ENCODE peak calls at places on chromosomes 4 and X, in seven cellular contexts. N is GM12892; H is coronary artery; B is GM19239; D is psoas muscle; I is H54; T is stimulated activated CD4-positive, alpha-beta T cell treated with anti-CD3 and anti-CD28 coated beads, Interleukin-4, amount 100 ng/mL, for 24 hours. U is an unnamed sample.
A peak's percentile ranks its signal among the peaks of the same experiment; 100 is the strongest.

GRCh38 chrX:129872524-129872923 is 28.8 kb upstream of the ZDHHC9 start:
- DNase-seq in H (no peak), I (no peak), T (no peak), B (no peak), N (no peak), D (no peak), U (no peak)

GRCh38 chr4:187603093-187603395 is 392.5 kb upstream of the ZFP42 start:
- DNase-seq in B (no peak), T (no peak), I (no peak), D (no peak), H (no peak), N (no peak), U (no peak)

GRCh38 chr4:40621592-40622512 is 7.8 kb downstream of the RBM47 start:
- DNase-seq in N (no peak), I (peak; percentile 34), D (peak; percentile 78), B (no peak), T (no peak), H (no peak), U (peak; percentile 56)

GRCh38 chr4:81452452-81453011 is 19.2 kb downstream of the RASGEF1B start:
- DNase-seq in N (no peak), I (no peak), D (no peak), B (no peak), H (no peak), T (no peak), U (no peak)

GRCh38 chr4:162841769-162842168 is 324.9 kb downstream of the NAF1 start:
- DNase-seq in I (no peak), H (no peak), T (no peak), B (no peak), N (no peak), D (no peak), U (no peak)

GRCh38 chr4:77579406-77580076 is 26.1 kb upstream of the CXCL13 start:
- DNase-seq in N (no peak), T (no peak), D (no peak), B (no peak), H (no peak), I (peak; percentile 38), U (no peak)

GRCh38 chr4:145935253-145936141 is 3.1 kb downstream of the ZNF827 start:
- DNase-seq in N (peak; percentile 38), I (no peak), H (no peak), D (peak; percentile 60), T (no peak), B (peak; percentile 36), U (peak; percentile 57)

GRCh38 chrX:29693912-29694311 is 521.5 kb upstream of the MAGEB2 start:
- DNase-seq in D (no peak), H (no peak), N (no peak), T (no peak), B (no peak), I (no peak), U (no peak)

GRCh38 chrX:79630033-79631009 is 263.2 kb upstream of the ITM2A start:
- DNase-seq in H (no peak), D (no peak), I (no peak), T (no peak), N (no peak), B (no peak), U (no peak)

GRCh38 chr4:120452006-120452405 is 385.4 kb upstream of the MAD2L1 start:
- DNase-seq in N (no peak), I (no peak), T (no peak), D (no peak), B (no peak), H (no peak), U (no peak)

GRCh38 chr4:6987566-6987920 is 55.6 kb upstream of the TADA2B start:
- DNase-seq in I (no peak), H (no peak), N (no peak), B (no peak), T (no peak), D (no peak), U (no peak)

GRCh38 chrX:22486326-22486725 is 213.6 kb downstream of the CBLL2 start:
- DNase-seq in H (no peak), B (no peak), T (no peak), D (no peak), N (no peak), I (no peak), U (no peak)

GRCh38 chrX:107324493-107325310 is 118.3 kb downstream of the DNAAF6 start:
- DNase-seq in I (no peak), D (no peak), N (no peak), T (peak; percentile 3), H (no peak), B (no peak), U (no peak)

GRCh38 chr4:149135062-149135461 is 680.6 kb downstream of the IQCM start:
- DNase-seq in H (no peak), N (no peak), B (no peak), I (no peak), T (no peak), D (no peak), U (no peak)

GRCh38 chr4:67130411-67130810 is 414.9 kb downstream of the CENPC start:
- DNase-seq in H (no peak), N (no peak), D (no peak), I (no peak), T (no peak), B (no peak), U (no peak)

GRCh38 chrX:16838202-16839066 is 31.7 kb downstream of the RBBP7 start:
- DNase-seq in I (no peak), D (peak; percentile 71), H (no peak), B (no peak), N (no peak), T (no peak), U (no peak)

GRCh38 chrX:151563449-151563848 is at the start of gene PASD1:
- DNase-seq in I (no peak), H (no peak), D (no peak), T (no peak), B (no peak), N (no peak), U (no peak)

GRCh38 chrX:31271615-31272471 is 200.0 kb upstream of the FTHL17 start:
- DNase-seq in I (no peak), B (no peak), T (no peak), H (no peak), D (no peak), N (no peak), U (no peak)

GRCh38 chr4:170134821-170135220 is 45.1 kb upstream of the AADAT start:
- DNase-seq in H (no peak), B (no peak), D (no peak), N (no peak), I (no peak), T (no peak), U (no peak)

GRCh38 chrX:123648028-123648810 is 84.6 kb downstream of the THOC2 start:
- DNase-seq in T (no peak), D (no peak), N (no peak), H (no peak), I (no peak), B (no peak), U (no peak)

GRCh38 chr4:173346074-173346473 is 11.9 kb upstream of the HMGB2 start:
- DNase-seq in H (no peak), D (no peak), B (no peak), N (no peak), I (no peak), T (no peak), U (no peak)

GRCh38 chr4:174538123-174538875 is 16.0 kb upstream of the HPGD start:
- DNase-seq in N (no peak), I (no peak), T (no peak), D (no peak), B (no peak), H (no peak), U (peak; percentile 37)

GRCh38 chrX:9668537-9668936 is 97.1 kb downstream of the GPR143 start:
- DNase-seq in T (no peak), B (no peak), D (no peak), H (no peak), I (no peak), N (no peak), U (no peak)

GRCh38 chr4:105417624-105418023 is 56.2 kb downstream of the PPA2 start:
- DNase-seq in I (no peak), B (no peak), T (no peak), D (no peak), N (no peak), H (no peak), U (no peak)

GRCh38 chr4:25956260-25956659 is 42.2 kb downstream of the SMIM20 start:
- DNase-seq in I (no peak), N (no peak), B (no peak), D (no peak), H (no peak), T (no peak), U (no peak)

GRCh38 chrX:56728752-56729151 is 291 bp upstream of the NBDY start:
- DNase-seq in H (no peak), D (no peak), B (no peak), T (peak; percentile 33), N (no peak), I (no peak), U (no peak)

GRCh38 chr4:6308890-6309643 is 39.4 kb downstream of the WFS1 start:
- DNase-seq in I (no peak), H (no peak), T (no peak), N (no peak), B (no peak), D (no peak), U (no peak)

GRCh38 chr4:66555301-66555700 is 885.0 kb upstream of the EPHA5 start:
- DNase-seq in H (no peak), N (no peak), D (no peak), I (no peak), T (no peak), B (no peak), U (no peak)

U was measured in GM10248.